ENCODE peak calls at places on chromosomes 5 and 9, in five cellular contexts. H is naive thymus-derived CD4-positive, alpha-beta T cell; E is psoas muscle; T is prostate gland; M is A549. D is an unnamed sample.
A peak's percentile ranks its signal among the peaks of the same experiment; 100 is the strongest.

GRCh38 chr5:10831416-10831815 is 70.4 kb upstream of the DAP start:
- DNase-seq in H (no peak), E (no peak), T (no peak), M (no peak), D (no peak)

GRCh38 chr5:76952795-76953536 is at the start of gene CRHBP:
- DNase-seq in H (no peak), E (no peak), T (no peak), M (no peak), D (no peak)

GRCh38 chr5:55584398-55585265 is 49.9 kb upstream of the PLPP1 start:
- DNase-seq in H (no peak), E (no peak), T (no peak), M (no peak), D (no peak)

GRCh38 chr9:132210472-132211145 is 48.8 kb downstream of the NTNG2 start:
- DNase-seq in H (no peak), E (no peak), T (no peak), M (no peak), D (no peak)

GRCh38 chr5:140131967-140132409 is 6.3 kb downstream of the IGIP start:
- DNase-seq in H (no peak), E (peak; percentile 44), T (peak; percentile 33), M (peak; percentile 15), D (no peak)

GRCh38 chr5:125336401-125336800 is 590.0 kb upstream of the ZNF608 start:
- DNase-seq in H (no peak), E (no peak), T (no peak), M (no peak), D (no peak)

GRCh38 chr5:108728566-108729305 is 19.0 kb upstream of the FER start:
- DNase-seq in H (peak; percentile 43), E (no peak), T (no peak), M (no peak), D (no peak)

GRCh38 chr5:96743065-96743768 is 64.5 kb downstream of the ERAP1 start:
- DNase-seq in H (no peak), E (no peak), T (no peak), M (no peak), D (no peak)

GRCh38 chr5:116442095-116442534 is 132.5 kb downstream of the SEMA6A start:
- DNase-seq in H (no peak), E (peak; percentile 30), T (no peak), M (no peak), D (no peak)

GRCh38 chr5:110356687-110357086 is 369.8 kb downstream of the TMEM232 start:
- DNase-seq in H (no peak), E (no peak), T (no peak), M (no peak), D (no peak)

GRCh38 chr9:35658894-35659220 is 765 bp downstream of the CCDC107 start:
- DNase-seq in H (no peak), E (peak; percentile 59), T (no peak), M (peak; percentile 67), D (no peak)

GRCh38 chr5:88952996-88953643 is 70.1 kb upstream of the MEF2C start:
- DNase-seq in H (no peak), E (no peak), T (no peak), M (no peak), D (no peak)

GRCh38 chr9:120935383-120935857 is 8.8 kb upstream of the TRAF1 start:
- DNase-seq in H (no peak), E (peak; percentile 94), T (peak; percentile 100), M (peak; percentile 89), D (peak; percentile 92)

GRCh38 chr5:156274455-156274854 is 52.5 kb upstream of the SGCD start:
- DNase-seq in H (no peak), E (no peak), T (no peak), M (no peak), D (no peak)

GRCh38 chr9:72909428-72909827 is 43.4 kb downstream of the ALDH1A1 start:
- DNase-seq in H (no peak), E (no peak), T (no peak), M (no peak), D (no peak)

GRCh38 chr5:117859161-117859560 is 1129.2 kb downstream of the DTWD2 start:
- DNase-seq in H (no peak), E (no peak), T (no peak), M (no peak), D (no peak)

GRCh38 chr9:109448223-109448622 is 49.9 kb downstream of the PTPN3 start:
- DNase-seq in H (no peak), E (no peak), T (no peak), M (no peak), D (no peak)

GRCh38 chr5:37272564-37272963 is 23.4 kb upstream of the CPLANE1 start:
- DNase-seq in H (no peak), E (no peak), T (no peak), M (peak; percentile 88), D (no peak)

GRCh38 chr9:129108083-129108804 is 2.3 kb downstream of the CRAT start:
- DNase-seq in H (no peak), E (no peak), T (no peak), M (no peak), D (no peak)

GRCh38 chr5:128920345-128921215 is 44.7 kb upstream of the SLC27A6 start:
- DNase-seq in H (no peak), E (no peak), T (no peak), M (peak; percentile 10), D (no peak)

GRCh38 chr5:57749396-57749795 is 266.8 kb upstream of the ACTBL2 start:
- DNase-seq in H (no peak), E (no peak), T (no peak), M (no peak), D (no peak)

GRCh38 chr5:149748471-149749094 is 18.5 kb downstream of the PPARGC1B start:
- DNase-seq in H (no peak), E (no peak), T (no peak), M (no peak), D (no peak)

GRCh38 chr5:77015938-77016569 is 14.2 kb upstream of the AGGF1 start:
- DNase-seq in H (peak; percentile 10), E (no peak), T (no peak), M (peak; percentile 78), D (no peak)

GRCh38 chr9:134664446-134664845 is 22.8 kb downstream of the COL5A1 start:
- DNase-seq in H (no peak), E (peak; percentile 7), T (no peak), M (no peak), D (no peak)

GRCh38 chr9:134663753-134664415 is 22.3 kb downstream of the COL5A1 start:
- DNase-seq in H (no peak), E (peak; percentile 11), T (no peak), M (no peak), D (no peak)

GRCh38 chr9:134661791-134662142 is 20.2 kb downstream of the COL5A1 start:
- DNase-seq in H (no peak), E (peak; percentile 46), T (no peak), M (no peak), D (no peak)

GRCh38 chr9:134662143-134662876 is 20.7 kb downstream of the COL5A1 start:
- DNase-seq in H (no peak), E (peak; percentile 62), T (no peak), M (no peak), D (peak; percentile 59)

GRCh38 chr9:134663084-134663483 is 21.5 kb downstream of the COL5A1 start:
- DNase-seq in H (no peak), E (no peak), T (no peak), M (no peak), D (no peak)
- H3K4me1 ChIP-seq in H (no peaks in the 10 kb centered on the region), E (no peaks in the 10 kb centered on the region), T (no peaks in the 10 kb centered on the region), M (peaks cover 20% of the 10 kb centered on the region), D (no peaks in the 10 kb centered on the region)

GRCh38 chr9:134679616-134680392 is 38.2 kb downstream of the COL5A1 start:
- DNase-seq in H (no peak), E (peak; percentile 1), T (no peak), M (no peak), D (peak; percentile 39)

GRCh38 chr9:134678206-134678605 is 36.6 kb downstream of the COL5A1 start:
- DNase-seq in H (no peak), E (peak; percentile 8), T (no peak), M (no peak), D (peak; percentile 50)

GRCh38 chr9:134678671-134679443 is 37.3 kb downstream of the COL5A1 start:
- DNase-seq in H (no peak), E (peak; percentile 13), T (no peak), M (no peak), D (peak; percentile 33)

GRCh38 chr9:134677743-134678142 is 36.1 kb downstream of the COL5A1 start:
- DNase-seq in H (no peak), E (peak; percentile 8), T (no peak), M (no peak), D (peak; percentile 40)

GRCh38 chr9:134676886-134677285 is 35.3 kb downstream of the COL5A1 start:
- DNase-seq in H (no peak), E (peak; percentile 1), T (no peak), M (no peak), D (peak; percentile 34)
- H3K4me1 ChIP-seq in H (no peaks in the 10 kb centered on the region), E (no peaks in the 10 kb centered on the region), T (no peaks in the 10 kb centered on the region), M (peaks cover 23% of the 10 kb centered on the region), D (peaks cover 13% of the 10 kb centered on the region)

GRCh38 chr9:104881991-104882555 is 45.9 kb downstream of the ABCA1 start:
- DNase-seq in H (no peak), E (no peak), T (no peak), M (no peak), D (no peak)
- H3K4me1 ChIP-seq in H (no peaks in the 10 kb centered on the region), E (peaks cover 30% of the 10 kb centered on the region), T (no peaks in the 10 kb centered on the region), M (no peaks in the 10 kb centered on the region), D (no peaks in the 10 kb centered on the region)

GRCh38 chr5:6727231-6727630 is 14.0 kb downstream of the TENT4A start:
- DNase-seq in H (no peak), E (no peak), T (no peak), M (no peak), D (no peak)
- H3K4me1 ChIP-seq in H (peaks cover 56% of the 10 kb centered on the region), E (peaks cover 88% of the 10 kb centered on the region), T (peaks cover 8% of the 10 kb centered on the region), M (peaks cover 30% of the 10 kb centered on the region), D (peaks cover 98% of the 10 kb centered on the region)

GRCh38 chr5:131619102-131619501 is 15.9 kb downstream of the RAPGEF6 start:
- DNase-seq in H (no peak), E (no peak), T (no peak), M (no peak), D (no peak)
- H3K4me1 ChIP-seq in H (peaks cover 10% of the 10 kb centered on the region), E (peaks cover 22% of the 10 kb centered on the region), T (no peaks in the 10 kb centered on the region), M (peaks cover 3% of the 10 kb centered on the region), D (peaks cover 69% of the 10 kb centered on the region)

GRCh38 chr5:81850932-81851331 is 100.0 kb upstream of the SSBP2 start:
- DNase-seq in H (no peak), E (no peak), T (no peak), M (no peak), D (no peak)
- H3K4me1 ChIP-seq in H (peaks cover 22% of the 10 kb centered on the region), E (peaks cover 57% of the 10 kb centered on the region), T (no peaks in the 10 kb centered on the region), M (peaks cover 49% of the 10 kb centered on the region), D (peaks cover 32% of the 10 kb centered on the region)

GRCh38 chr9:114077162-114077837 is 800 bp downstream of the AMBP start:
- DNase-seq in H (no peak), E (no peak), T (no peak), M (no peak), D (peak; percentile 45)
- H3K4me1 ChIP-seq in H (no peaks in the 10 kb centered on the region), E (no peaks in the 10 kb centered on the region), T (no peaks in the 10 kb centered on the region), M (peaks cover 53% of the 10 kb centered on the region), D (no peaks in the 10 kb centered on the region)

GRCh38 chr9:112176410-112177010 is 1.4 kb upstream of the SUSD1 start:
- DNase-seq in H (peak; percentile 45), E (no peak), T (no peak), M (peak; percentile 43), D (no peak)
- H3K4me1 ChIP-seq in H (peaks cover 49% of the 10 kb centered on the region), E (peaks cover 4% of the 10 kb centered on the region), T (peaks cover 4% of the 10 kb centered on the region), M (peaks cover 44% of the 10 kb centered on the region), D (peaks cover 46% of the 10 kb centered on the region)

GRCh38 chr5:60538955-60539866 is 160.8 kb downstream of the DEPDC1B start:
- DNase-seq in H (no peak), E (no peak), T (no peak), M (peak; percentile 13), D (no peak)
- H3K4me1 ChIP-seq in H (no peaks in the 10 kb centered on the region), E (no peaks in the 10 kb centered on the region), T (no peaks in the 10 kb centered on the region), M (peaks cover 29% of the 10 kb centered on the region), D (peaks cover 12% of the 10 kb centered on the region)

D was measured in spleen.